ENCODE peak calls at places on chromosome 1, in four cellular contexts. R is K562, C is GM12878, X is HL-60. J is an unnamed sample.

GRCh38 chr1:244850099-244850852 is 14.1 kb downstream of the HNRNPU start:
- DNase-seq in X (no peak), R (no peak), C (no peak), J (no peak)

GRCh38 chr1:5494518-5494917 is 497.7 kb downstream of the NPHP4 start:
- DNase-seq in R (no peak), C (no peak), X (no peak), J (no peak)

GRCh38 chr1:89598450-89599331 is 34.2 kb upstream of the LRRC8C start:
- DNase-seq in C (no peak), R (peak), X (peak), J (no peak)

GRCh38 chr1:243738020-243738419 is 112.0 kb downstream of the AKT3 start:
- DNase-seq in X (no peak), C (no peak), R (no peak), J (no peak)

GRCh38 chr1:5664081-5664480 is 328.1 kb downstream of the NPHP4 start:
- DNase-seq in X (no peak), R (no peak), C (no peak), J (no peak)

GRCh38 chr1:88286716-88287115 is 397.4 kb upstream of the PKN2 start:
- DNase-seq in R (no peak), C (no peak), X (no peak), J (no peak)

GRCh38 chr1:120179420-120180348 is 3.4 kb upstream of the SEC22B start:
- DNase-seq in R (peak), X (no peak), C (no peak), J (no peak)

GRCh38 chr1:160098852-160099647 is 631 bp upstream of the IGSF8 start:
- DNase-seq in R (peak), C (peak), X (peak), J (peak)

GRCh38 chr1:217244946-217245345 is 385.9 kb downstream of the GPATCH2 start:
- DNase-seq in X (no peak), R (no peak), C (no peak), J (no peak)

GRCh38 chr1:39902121-39902807 is 547 bp upstream of the MYCL start:
- DNase-seq in R (peak), X (no peak), C (no peak), J (peak)
- TF ChIP-seq SPI1 in R (no peak), X (no peak), C (no peak), J (no peak)

DNA sequence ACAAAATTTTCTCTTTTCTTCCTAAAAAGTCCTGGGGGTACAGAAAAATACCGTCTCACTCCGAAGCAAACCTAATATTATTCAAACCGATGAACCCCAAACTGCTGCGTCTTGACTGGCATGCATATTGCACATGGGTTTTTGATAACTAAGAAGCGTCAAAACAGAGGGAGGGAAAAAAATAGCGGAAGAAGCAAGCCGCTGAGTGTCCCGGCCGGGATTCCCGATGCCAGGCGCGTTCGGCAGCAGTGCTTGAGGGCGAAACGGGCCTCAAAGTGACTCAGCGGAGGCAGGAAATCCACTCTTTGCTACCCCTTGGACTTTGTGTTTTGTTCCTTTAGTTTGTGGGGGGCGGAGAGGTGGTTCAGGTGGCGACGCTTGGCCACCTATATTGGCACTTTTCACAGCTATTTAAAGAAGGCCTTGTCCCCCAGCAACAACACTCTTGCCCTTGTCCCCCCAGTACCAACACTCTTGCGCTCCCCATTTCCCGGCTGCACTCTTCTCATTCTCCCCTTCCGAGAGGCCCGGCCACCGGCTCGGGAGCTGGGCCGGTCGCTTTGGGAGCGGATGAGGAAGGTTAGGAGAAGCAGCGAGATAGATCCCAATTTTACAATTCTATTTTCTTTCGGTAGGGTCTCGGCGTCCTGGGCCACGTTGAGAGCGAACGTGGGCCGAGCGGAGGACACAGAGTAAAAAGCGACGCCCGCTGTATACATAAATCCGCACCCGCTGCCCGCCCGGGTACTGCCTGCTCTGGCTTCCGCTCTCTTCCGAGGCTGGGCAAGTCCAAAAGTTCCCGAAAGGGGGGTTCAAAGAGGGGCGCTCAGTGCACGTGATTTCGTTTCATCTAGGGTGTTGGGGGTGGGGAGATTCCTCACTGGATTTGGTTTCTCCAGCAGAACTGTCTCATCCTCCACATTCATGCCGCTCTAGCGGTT is 2.5 kb downstream of the LMX1A start:
- DNase-seq in R (no peak), C (no peak), X (no peak), J (no peak)
- TF ChIP-seq POLR2AphosphoS5 in R (no peak), C (no peak), X (no peak), J (no peak)

GRCh38 chr1:228417061-228417460 is 400 bp upstream of the TRIM17 start:
- DNase-seq in C (no peak), R (no peak), X (no peak), J (no peak)

GRCh38 chr1:228415221-228415620 is 1.4 kb downstream of the TRIM17 start:
- DNase-seq in C (no peak), R (no peak), X (no peak), J (no peak)

GRCh38 chr1:228415853-228416216 is 826 bp downstream of the TRIM17 start:
- DNase-seq in X (no peak), R (no peak), C (no peak), J (no peak)

GRCh38 chr1:228417471-228418203 is 976 bp upstream of the TRIM17 start:
- DNase-seq in R (no peak), C (no peak), X (no peak), J (no peak)

GRCh38 chr1:228416217-228416971 is at the start of gene TRIM17:
- DNase-seq in C (no peak), X (no peak), R (no peak), J (peak)
- TF ChIP-seq SPI1 in C (no peak), X (no peak), R (no peak), J (no peak)

GRCh38 chr1:188281927-188282326 is 1453.2 kb downstream of the PLA2G4A start:
- DNase-seq in X (no peak), C (no peak), R (no peak), J (no peak)
- TF ChIP-seq POLR2AphosphoS5 in X (no peak), C (no peak), R (no peak), J (no peak)

GRCh38 chr1:23776198-23776597 is 2.0 kb upstream of the PITHD1 start:
- DNase-seq in R (no peak), C (no peak), X (no peak), J (no peak)

GRCh38 chr1:23784846-23785245 is 6.1 kb upstream of the LYPLA2 start:
- DNase-seq in C (no peak), R (no peak), X (no peak), J (no peak)

GRCh38 chr1:23774174-23774880 is 3.9 kb upstream of the PITHD1 start:
- DNase-seq in C (no peak), X (no peak), R (no peak), J (no peak)

GRCh38 chr1:23777979-23778814 is at the start of gene PITHD1:
- DNase-seq in X (peak), C (peak), R (peak), J (peak)

DNA sequence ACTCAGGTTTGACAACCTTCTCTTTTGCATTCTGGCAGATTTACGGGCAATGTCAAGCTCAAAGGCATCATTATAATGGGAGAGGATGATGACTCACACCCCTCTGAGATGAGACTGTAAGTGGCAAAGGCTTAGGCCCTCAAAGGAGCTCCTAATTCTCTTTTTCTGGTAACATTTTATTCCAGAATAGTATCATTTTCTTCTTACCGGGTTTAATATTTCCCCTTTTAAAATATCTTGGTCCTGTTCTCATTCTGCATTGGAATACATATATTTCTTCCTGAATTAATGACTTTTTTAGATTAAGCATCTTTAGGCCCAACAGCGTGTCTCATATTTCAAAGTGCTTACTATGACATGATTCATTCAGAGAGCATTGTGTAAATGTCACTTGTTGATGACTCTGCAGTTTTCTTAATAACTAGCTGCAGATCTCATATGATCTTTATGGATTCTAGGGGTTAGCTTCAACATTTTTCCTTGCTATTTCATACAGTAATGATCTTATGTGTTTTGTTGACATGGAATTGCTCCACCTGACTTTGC is 1.7 kb downstream of the PITHD1 start:
- DNase-seq in R (peak), C (no peak), X (no peak), J (no peak)
- TF ChIP-seq SPI1 in R (no peak), C (no peak), X (no peak), J (no peak)

J was measured in GM12891.